ENCODE peak calls at places on chromosomes 16 and 17, in nine cellular contexts. F is T-cell; Z is GM03348; P is A673; T is effector CD4-positive, alpha-beta T cell; Q is pancreas; H is GDM1; C is stimulated activated CD8-positive, alpha-beta memory T cell treated with anti-CD3 and anti-CD28 coated beads, Interleukin-7, amount 100 ng/mL, for 24 hours; R is hippocampal formation. U is an unnamed sample.

GRCh38 chr16:76577003-76577402 is 299.8 kb downstream of the CNTNAP4 start:
- DNase-seq in T (no peak), F (no peak), Z (no peak), P (no peak), C (no peak), Q (no peak), R (no peak), H (no peak), U (no peak)

GRCh38 chr16:19524356-19524865 is 669 bp downstream of the CCP110 start:
- DNase-seq in F (no peak), T (no peak), Q (no peak), P (no peak), H (no peak), C (no peak), Z (no peak), R (peak; percentile 65), U (peak; percentile 22)

GRCh38 chr17:73623247-73623646 is 21.0 kb downstream of the SDK2 start:
- DNase-seq in T (no peak), F (no peak), C (no peak), H (no peak), Q (no peak), R (no peak), Z (no peak), P (no peak), U (no peak)

GRCh38 chr17:21042434-21043295 is at the start of gene USP22:
- DNase-seq in P (no peak), H (peak; percentile 47), Q (peak; percentile 95), C (no peak), Z (peak; percentile 98), T (no peak), R (peak; percentile 97), F (no peak), U (peak; percentile 95)

GRCh38 chr17:77140878-77141767 is at the start of gene SEC14L1:
- DNase-seq in Q (peak; percentile 72), Z (no peak), P (peak; percentile 46), T (peak; percentile 14), R (no peak), C (peak; percentile 8), F (peak; percentile 28), H (no peak), U (no peak)

GRCh38 chr17:43917348-43918025 is 10.2 kb upstream of the MPP2 start:
- DNase-seq in H (no peak), C (peak; percentile 11), Z (no peak), F (peak; percentile 41), P (no peak), Q (no peak), R (no peak), T (peak; percentile 20), U (peak; percentile 50)

GRCh38 chr17:9566067-9566466 is 9.6 kb downstream of the STX8 start:
- DNase-seq in T (no peak), P (peak; percentile 70), R (no peak), Z (no peak), F (no peak), H (no peak), C (no peak), Q (no peak), U (no peak)

GRCh38 chr16:2785101-2785991 is 2.0 kb downstream of the PRSS33 start:
- DNase-seq in P (no peak), F (peak; percentile 27), Q (peak; percentile 65), R (no peak), C (no peak), Z (no peak), T (no peak), H (no peak), U (no peak)

GRCh38 chr17:60594747-60595146 is 5.2 kb upstream of the PPM1D start:
- DNase-seq in C (no peak), T (no peak), H (no peak), F (no peak), Q (no peak), Z (no peak), P (no peak), R (no peak), U (no peak)

GRCh38 chr16:12781777-12782176 is 21.9 kb downstream of the CPPED1 start:
- DNase-seq in R (peak; percentile 50), F (no peak), C (no peak), Z (no peak), H (no peak), Q (no peak), P (no peak), T (no peak), U (no peak)

GRCh38 chr16:87563714-87564523 is 38.4 kb upstream of the JPH3 start:
- DNase-seq in Q (no peak), H (no peak), F (no peak), R (no peak), Z (no peak), T (no peak), P (no peak), C (no peak), U (no peak)

GRCh38 chr17:80786470-80786869 is 205.2 kb upstream of the CHMP6 start:
- DNase-seq in Z (no peak), F (no peak), C (no peak), R (no peak), T (no peak), H (no peak), Q (peak; percentile 18), P (peak; percentile 29), U (no peak)

GRCh38 chr16:84720180-84720579 is 20.4 kb downstream of the USP10 start:
- DNase-seq in Q (no peak), F (no peak), T (no peak), P (peak; percentile 89), H (no peak), Z (peak; percentile 52), R (no peak), C (no peak), U (no peak)

GRCh38 chr16:10180771-10181163 is 1.5 kb downstream of the GRIN2A start:
- DNase-seq in Z (peak; percentile 42), R (no peak), T (no peak), H (no peak), P (peak; percentile 72), Q (peak; percentile 73), F (no peak), C (peak; percentile 11), U (no peak)

GRCh38 chr16:85557976-85558589 is 55.0 kb upstream of the GSE1 start:
- DNase-seq in Z (peak; percentile 39), F (no peak), T (no peak), R (no peak), Q (no peak), H (no peak), P (no peak), C (no peak), U (peak; percentile 42)

GRCh38 chr17:3732171-3732570 is 8.5 kb downstream of the HASPIN start:
- DNase-seq in F (no peak), P (no peak), C (no peak), T (no peak), Z (no peak), R (no peak), Q (no peak), H (no peak), U (no peak)

GRCh38 chr16:58217341-58217925 is 19.5 kb upstream of the CSNK2A2 start:
- DNase-seq in Q (no peak), T (no peak), R (no peak), Z (no peak), P (no peak), H (no peak), C (no peak), F (no peak), U (no peak)

GRCh38 chr17:72386619-72387237 is 265.9 kb downstream of the SOX9 start:
- DNase-seq in T (no peak), R (no peak), C (no peak), P (peak; percentile 76), F (no peak), Q (no peak), Z (no peak), H (no peak), U (no peak)

GRCh38 chr17:41734139-41734948 is at the start of gene HAP1:
- DNase-seq in C (no peak), R (no peak), T (no peak), Q (peak; percentile 78), Z (peak; percentile 50), H (no peak), F (no peak), P (peak; percentile 9), U (peak; percentile 57)

GRCh38 chr17:53353919-53354351 is 468.8 kb upstream of the KIF2B start:
- DNase-seq in T (no peak), R (peak; percentile 13), F (no peak), Z (no peak), Q (peak; percentile 12), C (no peak), H (no peak), P (no peak), U (no peak)

GRCh38 chr17:81309140-81309858 is 14.2 kb upstream of the SLC38A10 start:
- DNase-seq in R (peak; percentile 4), H (peak; percentile 18), Q (peak; percentile 86), P (no peak), F (no peak), C (no peak), Z (peak; percentile 88), T (no peak), U (peak; percentile 94)

GRCh38 chr17:4679652-4680051 is 24.3 kb downstream of the PELP1 start:
- DNase-seq in Q (no peak), H (no peak), T (no peak), R (no peak), F (no peak), P (no peak), C (no peak), Z (peak; percentile 39), U (peak; percentile 45)

GRCh38 chr16:85722066-85722465 is 28.8 kb downstream of the C16orf74 start:
- DNase-seq in Q (no peak), T (no peak), H (no peak), P (no peak), C (no peak), Z (no peak), F (no peak), R (no peak), U (no peak)

GRCh38 chr16:20359997-20360396 is 7.5 kb upstream of the UMOD start:
- DNase-seq in Q (peak; percentile 67), P (peak; percentile 15), H (no peak), C (no peak), T (no peak), F (no peak), Z (no peak), R (no peak), U (no peak)

GRCh38 chr16:83779881-83780280 is 27.9 kb upstream of the HSBP1 start:
- DNase-seq in Q (no peak), P (no peak), C (no peak), F (no peak), H (no peak), Z (peak; percentile 60), R (peak; percentile 22), T (no peak), U (peak; percentile 33)

GRCh38 chr17:78044280-78044835 is 84.2 kb downstream of the TMC6 start:
- DNase-seq in P (peak; percentile 18), Z (no peak), R (no peak), T (no peak), H (no peak), C (no peak), Q (no peak), F (no peak), U (no peak)

GRCh38 chr17:40373324-40373723 is 8.8 kb upstream of the GJD3 start:
- DNase-seq in C (no peak), Q (no peak), F (no peak), T (no peak), H (no peak), Z (peak; percentile 41), R (no peak), P (no peak), U (peak; percentile 16)

GRCh38 chr17:28505986-28506665 is at the start of gene FOXN1:
- DNase-seq in F (no peak), P (no peak), Z (no peak), R (no peak), Q (no peak), H (no peak), C (no peak), T (no peak), U (no peak)

GRCh38 chr16:85667261-85667660 is 21.5 kb downstream of the GINS2 start:
- DNase-seq in P (no peak), T (no peak), Q (peak; percentile 44), F (no peak), Z (no peak), C (no peak), R (no peak), H (no peak), U (no peak)

GRCh38 chr17:46876353-46876887 is 25.0 kb downstream of the WNT9B start:
- DNase-seq in T (no peak), Q (peak; percentile 84), F (no peak), R (no peak), P (no peak), Z (no peak), H (no peak), C (no peak), U (no peak)

GRCh38 chr17:33451221-33451620 is 158.1 kb upstream of the ASIC2 start:
- DNase-seq in Z (no peak), P (no peak), C (no peak), R (no peak), H (no peak), F (no peak), T (no peak), Q (no peak), U (no peak)